ENCODE peak calls at places on chromosome X, in five cellular contexts. One of them, this sample, is unnamed.

GRCh38 chrX:143378851-143379250 is 138.4 kb downstream of the SPANXN3 start:
- DNase-seq in A549: no peak
- DNase-seq in HepG2: no peak
- DNase-seq in IMR-90: no peak
- DNase-seq in HCT116: no peak
- DNase-seq in this sample: no peak

GRCh38 chrX:109818921-109819320 is 85.9 kb upstream of the ACSL4 start:
- DNase-seq in IMR-90: no peak
- DNase-seq in A549: no peak
- DNase-seq in HCT116: no peak
- DNase-seq in HepG2: no peak
- DNase-seq in this sample: no peak

GRCh38 chrX:111387470-111387869 is 24.5 kb downstream of the DCX start:
- DNase-seq in A549: no peak
- DNase-seq in HCT116: no peak
- DNase-seq in HepG2: no peak
- DNase-seq in IMR-90: no peak
- DNase-seq in this sample: no peak

GRCh38 chrX:48487362-48487785 is 11.4 kb downstream of the FTSJ1 start:
- DNase-seq in IMR-90: peak
- DNase-seq in HCT116: peak
- DNase-seq in HepG2: peak
- DNase-seq in A549: no peak
- DNase-seq in this sample: peak

GRCh38 chrX:39816871-39817731 is 280.7 kb downstream of the BCOR start:
- DNase-seq in HepG2: no peak
- DNase-seq in HCT116: no peak
- DNase-seq in A549: no peak
- DNase-seq in IMR-90: peak
- DNase-seq in this sample: peak

GRCh38 chrX:81957318-81957717 is 755.4 kb downstream of the SH3BGRL start:
- DNase-seq in A549: no peak
- DNase-seq in IMR-90: no peak
- DNase-seq in HepG2: no peak
- DNase-seq in HCT116: no peak
- DNase-seq in this sample: no peak

GRCh38 chrX:108439961-108440696 is 491 bp downstream of the COL4A5 start:
- DNase-seq in IMR-90: peak
- DNase-seq in HCT116: no peak
- DNase-seq in HepG2: no peak
- DNase-seq in A549: peak
- DNase-seq in this sample: peak

GRCh38 chrX:141989134-141989533 is 85.4 kb downstream of the MAGEC1 start:
- DNase-seq in HCT116: no peak
- DNase-seq in A549: no peak
- DNase-seq in HepG2: no peak
- DNase-seq in IMR-90: no peak
- DNase-seq in this sample: no peak

GRCh38 chrX:102833136-102833535 is 103.9 kb upstream of the RAB40AL start:
- DNase-seq in HepG2: no peak
- DNase-seq in IMR-90: peak
- DNase-seq in A549: no peak
- DNase-seq in HCT116: no peak
- DNase-seq in this sample: no peak
- TF ChIP-seq CEBPB in HepG2: no peak
- TF ChIP-seq CEBPB in IMR-90: no peak
- TF ChIP-seq CEBPB in A549: no peak
- TF ChIP-seq CEBPB in HCT116: no peak
- TF ChIP-seq CEBPB in this sample: no peak

DNA sequence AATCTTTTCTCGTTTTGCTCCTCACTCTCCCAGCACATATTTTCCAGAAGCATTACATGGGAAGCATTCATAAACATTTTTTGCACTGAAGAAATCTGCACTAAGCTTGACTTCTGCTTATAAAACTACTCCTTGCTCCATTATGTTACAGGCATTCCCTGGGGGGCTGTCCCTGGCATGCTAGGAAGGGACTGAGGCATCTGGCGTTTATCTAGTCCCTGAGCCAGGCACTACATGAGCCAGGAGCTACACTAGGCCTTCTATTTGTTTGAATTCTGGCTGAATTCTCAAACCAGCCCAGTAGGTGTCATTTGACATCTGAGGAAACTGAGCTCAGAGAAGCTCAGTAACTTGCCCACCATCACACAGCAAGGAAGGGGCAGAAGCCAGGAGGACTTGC is 43.3 kb downstream of the NHSL2 start:
- DNase-seq in IMR-90: no peak
- DNase-seq in HCT116: no peak
- DNase-seq in A549: no peak
- DNase-seq in HepG2: no peak
- DNase-seq in this sample: no peak
- TF ChIP-seq CEBPB in IMR-90: no peak
- TF ChIP-seq CEBPB in HCT116: no peak
- TF ChIP-seq CEBPB in A549: no peak
- TF ChIP-seq CEBPB in HepG2: no peak
- TF ChIP-seq CEBPB in this sample: no peak

GRCh38 chrX:64977830-64978229 is 1.6 kb upstream of the ZC4H2 start:
- DNase-seq in HepG2: peak
- DNase-seq in HCT116: no peak
- DNase-seq in A549: no peak
- DNase-seq in IMR-90: peak
- DNase-seq in this sample: no peak
- TF ChIP-seq CEBPB in HepG2: no peak
- TF ChIP-seq CEBPB in HCT116: no peak
- TF ChIP-seq CEBPB in A549: no peak
- TF ChIP-seq CEBPB in IMR-90: no peak
- TF ChIP-seq CEBPB in this sample: no peak

GRCh38 chrX:56968980-56969379 is 26.4 kb downstream of the SPIN3 start:
- DNase-seq in IMR-90: peak
- DNase-seq in HepG2: no peak
- DNase-seq in HCT116: no peak
- DNase-seq in A549: no peak
- DNase-seq in this sample: no peak
- TF ChIP-seq CEBPB in IMR-90: no peak
- TF ChIP-seq CEBPB in HepG2: no peak
- TF ChIP-seq CEBPB in HCT116: no peak
- TF ChIP-seq CEBPB in A549: no peak
- TF ChIP-seq CEBPB in this sample: no peak

GRCh38 chrX:67749536-67749935 is 205.7 kb downstream of the AR start:
- DNase-seq in HepG2: no peak
- DNase-seq in A549: no peak
- DNase-seq in HCT116: no peak
- DNase-seq in IMR-90: no peak
- DNase-seq in this sample: no peak
- TF ChIP-seq CEBPB in HepG2: no peak
- TF ChIP-seq CEBPB in A549: no peak
- TF ChIP-seq CEBPB in HCT116: no peak
- TF ChIP-seq CEBPB in IMR-90: no peak
- TF ChIP-seq CEBPB in this sample: no peak

DNA sequence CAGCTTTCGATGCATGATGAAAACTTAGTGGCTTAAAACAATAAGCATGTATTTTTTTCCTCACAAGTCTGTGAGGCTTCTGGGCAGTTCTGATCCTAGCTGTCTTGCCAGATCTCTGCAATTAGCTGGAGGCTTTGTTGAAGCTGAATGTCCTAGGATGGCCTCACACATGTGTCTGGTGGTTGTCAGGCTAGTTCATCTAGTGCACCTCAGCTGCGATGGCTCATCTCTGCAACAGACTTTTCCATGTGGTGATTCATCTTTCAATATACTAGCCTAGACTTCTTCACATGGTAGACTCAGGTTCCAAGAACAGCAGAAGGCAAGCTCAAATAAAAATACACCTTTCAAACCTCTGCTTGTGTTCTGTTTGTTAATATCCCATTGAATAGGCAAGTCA is 66.5 kb upstream of the IL1RAPL1 start:
- DNase-seq in IMR-90: no peak
- DNase-seq in HCT116: no peak
- DNase-seq in A549: no peak
- DNase-seq in HepG2: no peak
- DNase-seq in this sample: no peak
- TF ChIP-seq CEBPB in IMR-90: no peak
- TF ChIP-seq CEBPB in HCT116: no peak
- TF ChIP-seq CEBPB in A549: no peak
- TF ChIP-seq CEBPB in HepG2: no peak
- TF ChIP-seq CEBPB in this sample: no peak

DNA sequence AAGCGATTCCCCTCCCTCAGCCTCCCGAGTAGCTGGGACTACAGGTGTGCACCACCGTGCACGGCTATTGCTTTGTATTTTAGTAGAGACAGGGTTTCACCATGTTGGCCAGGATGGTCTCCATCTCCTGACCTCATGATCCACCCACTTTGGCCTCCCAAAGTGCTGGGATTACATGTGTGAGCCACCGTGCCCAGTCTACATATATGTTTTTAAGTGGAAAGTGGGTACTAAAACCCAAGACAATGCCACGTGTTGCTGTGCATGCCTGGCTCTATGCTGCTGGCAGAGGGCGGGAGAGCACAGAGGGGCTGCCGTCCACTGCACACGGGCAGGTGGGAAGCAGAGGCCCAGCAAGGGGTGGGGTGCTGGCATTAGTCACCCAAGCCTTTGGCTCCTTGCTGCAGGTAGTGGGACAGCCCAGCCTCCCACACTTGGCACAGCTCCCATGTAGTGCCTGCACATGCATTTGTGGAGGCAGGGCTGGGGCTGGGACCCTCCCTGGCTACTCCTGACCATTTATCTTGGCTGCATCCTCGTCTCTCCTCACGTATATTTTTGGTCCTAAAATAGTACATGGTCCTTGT is 3.5 kb downstream of the EMD start:
- DNase-seq in HepG2: no peak
- DNase-seq in A549: no peak
- DNase-seq in IMR-90: no peak
- DNase-seq in HCT116: no peak
- DNase-seq in this sample: no peak
- TF ChIP-seq CEBPB in HepG2: no peak
- TF ChIP-seq CEBPB in A549: no peak
- TF ChIP-seq CEBPB in IMR-90: no peak
- TF ChIP-seq CEBPB in HCT116: no peak
- TF ChIP-seq CEBPB in this sample: no peak

GRCh38 chrX:43655151-43655676 is 885 bp upstream of the MAOA start:
- DNase-seq in HCT116: no peak
- DNase-seq in IMR-90: peak
- DNase-seq in HepG2: no peak
- DNase-seq in A549: peak
- DNase-seq in this sample: no peak
- TF ChIP-seq CEBPB in HCT116: no peak
- TF ChIP-seq CEBPB in IMR-90: no peak
- TF ChIP-seq CEBPB in HepG2: no peak
- TF ChIP-seq CEBPB in A549: no peak
- TF ChIP-seq CEBPB in this sample: no peak

DNA sequence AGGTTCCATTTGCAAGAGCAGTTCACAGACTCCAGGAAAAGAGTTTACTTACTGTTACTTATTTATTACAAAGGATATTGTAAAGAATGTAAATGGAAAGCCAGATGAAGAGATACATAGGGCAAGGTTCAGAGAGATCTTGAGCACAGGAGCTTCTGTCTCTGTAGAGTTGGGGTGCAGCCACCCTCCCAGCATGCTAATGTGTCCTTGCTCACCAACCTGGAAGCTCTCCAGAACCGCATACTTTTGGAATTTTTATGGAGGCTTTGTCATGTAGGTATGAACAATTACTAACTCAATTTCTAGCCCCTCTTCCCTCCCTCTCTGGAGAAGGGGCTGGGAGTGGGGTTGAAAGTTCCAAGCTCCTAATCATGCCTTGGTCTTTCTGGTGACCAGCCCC is 857.2 kb downstream of the RPA4 start:
- DNase-seq in HCT116: no peak
- DNase-seq in IMR-90: no peak
- DNase-seq in HepG2: no peak
- DNase-seq in A549: no peak
- DNase-seq in this sample: no peak
- TF ChIP-seq CEBPB in HCT116: no peak
- TF ChIP-seq CEBPB in IMR-90: no peak
- TF ChIP-seq CEBPB in HepG2: no peak
- TF ChIP-seq CEBPB in A549: no peak
- TF ChIP-seq CEBPB in this sample: no peak